ENCODE peak calls at places on chromosomes 6 and 20, in six cellular contexts. T is endothelial cell of umbilical vein, Z is A549, D is K562, Q is HepG2, J is GM12878. W is an unnamed sample.

GRCh38 chr6:111580826-111581505 is 24.7 kb downstream of the TRAF3IP2 start:
- DNase-seq in D (no peak), T (no peak), J (no peak), Q (no peak), Z (no peak), W (peak)

GRCh38 chr20:3811421-3812258 is 8.7 kb upstream of the AP5S1 start:
- DNase-seq in Q (peak), J (no peak), D (peak), T (peak), Z (peak), W (peak)

GRCh38 chr6:6730831-6731230 is 142.3 kb downstream of the LY86 start:
- DNase-seq in D (no peak), J (no peak), Q (no peak), Z (peak), T (peak), W (no peak)

GRCh38 chr6:49550413-49551125 is at the start of gene C6orf141:
- DNase-seq in D (no peak), J (no peak), T (peak), Z (peak), Q (no peak), W (no peak)

GRCh38 chr20:36441027-36441414 is 100.3 kb upstream of the MYL9 start:
- DNase-seq in T (no peak), Z (no peak), Q (no peak), J (no peak), D (no peak), W (peak)

GRCh38 chr6:151044465-151045441 is 179.3 kb downstream of the MTHFD1L start:
- DNase-seq in Q (peak), D (no peak), J (no peak), T (peak), Z (peak), W (no peak)

GRCh38 chr6:14134211-14134910 is 16.8 kb downstream of the CD83 start:
- DNase-seq in Z (no peak), Q (no peak), J (no peak), D (no peak), T (no peak), W (no peak)

GRCh38 chr6:33905081-33905609 is 101.3 kb upstream of the MLN start:
- DNase-seq in J (peak), Z (no peak), D (peak), T (no peak), Q (no peak), W (no peak)

GRCh38 chr6:148464319-148465010 is 121.8 kb downstream of the SASH1 start:
- DNase-seq in J (peak), D (peak), Z (peak), Q (peak), T (peak), W (peak)

GRCh38 chr6:54195637-54196036 is 84.4 kb downstream of the MLIP start:
- DNase-seq in T (no peak), J (no peak), D (no peak), Q (no peak), Z (no peak), W (no peak)

GRCh38 chr6:138719744-138720143 is 53.8 kb upstream of the CCDC28A start:
- DNase-seq in Q (no peak), T (no peak), J (no peak), D (no peak), Z (no peak), W (peak)
- TF ChIP-seq MYC in Q (no peak), T (no peak), J (no peak), D (no peak), Z (no peak), W (no peak)

GRCh38 chr20:49690899-49691620 is 22.6 kb downstream of the B4GALT5 start:
- DNase-seq in D (no peak), Z (peak), Q (peak), T (peak), J (no peak), W (peak)
- H3K4me3 ChIP-seq in D (no peak), Z (peak), Q (peak), T (no peak), J (no peak), W (no peak)

DNA sequence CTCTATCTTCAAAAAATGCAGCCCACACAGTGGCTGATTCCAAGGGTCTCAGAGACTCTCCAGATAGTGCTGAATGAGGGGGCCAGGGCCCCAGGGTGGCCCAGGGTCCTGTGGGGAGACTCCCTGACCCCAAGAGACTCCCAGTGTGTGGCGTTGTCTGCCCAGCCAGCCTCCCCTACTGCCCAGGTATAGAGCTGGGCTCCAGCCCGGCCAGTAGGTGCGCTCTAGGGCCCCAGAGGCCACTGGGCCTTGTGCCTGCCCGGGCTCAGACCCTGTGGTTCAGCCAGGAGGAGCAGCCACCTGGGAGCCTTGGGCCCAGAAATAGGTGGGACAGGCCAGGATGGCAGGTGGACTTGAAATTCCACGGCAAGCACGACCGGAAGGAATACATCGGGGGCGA is 30.3 kb upstream of the GATA5 start:
- DNase-seq in Z (no peak), T (no peak), Q (no peak), J (no peak), D (no peak), W (no peak)
- TF ChIP-seq CTCF in Z (no peak), T (no peak), Q (peak), J (no peak), D (no peak), W (no peak)

DNA sequence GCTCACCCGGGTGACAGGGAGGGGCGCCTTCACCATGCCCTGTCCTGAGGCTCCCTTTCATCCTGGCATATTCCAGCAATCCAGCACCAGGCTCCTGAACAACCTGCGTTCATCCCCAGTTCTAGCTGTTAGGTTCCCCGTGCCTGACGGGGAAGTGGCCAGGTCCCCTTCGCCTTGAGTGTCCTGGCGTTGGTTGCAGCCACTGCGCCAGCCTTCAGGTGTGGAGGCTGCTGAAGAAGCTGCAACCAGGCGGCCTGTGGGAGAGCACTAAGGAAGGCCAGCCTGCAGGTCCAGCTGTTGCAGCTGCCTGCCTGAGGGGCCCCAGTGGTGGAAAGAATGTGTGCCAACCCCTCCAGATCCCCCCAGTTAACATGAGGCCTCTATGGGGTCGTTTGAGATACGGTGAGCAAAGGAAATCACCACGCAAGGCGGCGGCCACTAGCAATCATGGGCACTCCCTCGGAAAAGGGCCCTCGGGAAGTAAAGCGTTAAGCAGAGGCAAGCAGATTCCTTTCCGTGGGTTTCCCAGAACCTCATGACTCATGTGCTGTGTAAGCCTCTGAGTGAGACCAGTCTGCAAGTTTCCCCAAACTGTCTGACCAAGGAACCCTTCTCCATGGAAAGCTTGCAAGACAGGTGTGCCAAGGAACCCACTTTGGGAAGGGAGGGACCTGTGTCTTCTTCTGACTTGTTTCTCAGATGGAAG is 320.8 kb downstream of the TAF4 start:
- DNase-seq in J (no peak), Q (no peak), Z (peak), D (no peak), T (no peak), W (peak)
- TF ChIP-seq MYC in J (no peak), Q (no peak), Z (no peak), D (no peak), T (no peak), W (no peak)

DNA sequence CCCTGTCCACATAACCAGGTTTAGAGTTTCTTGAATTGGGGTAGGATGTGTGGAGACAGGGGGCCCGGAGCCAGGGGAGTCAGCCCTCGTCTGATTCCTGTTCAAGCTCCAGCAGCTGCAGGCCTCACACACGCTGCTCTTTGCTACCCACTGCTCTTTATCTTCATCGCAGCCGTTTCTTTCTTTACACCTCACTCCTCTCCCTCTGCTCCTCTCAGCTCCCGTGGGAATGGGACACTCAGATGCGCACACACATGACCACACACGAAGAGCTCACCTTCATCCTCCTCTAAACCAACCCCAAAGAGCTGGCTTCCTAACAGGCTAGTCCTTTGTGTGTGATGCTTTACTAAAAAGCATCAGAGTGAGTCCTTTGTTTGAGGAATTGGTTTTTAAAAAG is 306.6 kb upstream of the CNR1 start:
- DNase-seq in D (no peak), Z (no peak), T (no peak), J (no peak), Q (no peak), W (no peak)
- H3K4me3 ChIP-seq in D (no peak), Z (no peak), T (no peak), J (no peak), Q (no peak), W (no peak)

DNA sequence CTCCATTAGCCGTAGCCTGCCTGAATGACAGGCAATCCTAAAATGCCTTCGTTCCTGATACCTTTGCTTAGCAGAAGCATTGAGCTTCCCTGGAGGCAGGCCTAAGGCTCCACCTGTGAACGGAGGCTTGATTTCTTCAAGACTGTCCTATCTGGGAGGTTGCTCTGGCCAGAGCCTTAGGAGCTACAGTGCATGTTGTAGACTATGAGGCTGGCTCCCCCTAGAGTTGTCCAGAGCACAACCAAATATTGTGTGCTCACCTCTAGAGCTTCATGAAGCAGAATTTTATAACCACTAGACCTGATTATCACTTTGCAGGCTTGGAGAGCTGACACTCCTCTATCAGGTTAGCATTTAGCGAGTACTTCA is 217.8 kb downstream of the MAFB start:
- DNase-seq in Q (no peak), T (no peak), D (no peak), J (no peak), Z (peak), W (peak)
- TF ChIP-seq CTCF in Q (peak), T (no peak), D (no peak), J (no peak), Z (no peak), W (peak)

GRCh38 chr6:107578642-107579332 is 88.9 kb downstream of the SOBP start:
- DNase-seq in J (no peak), Z (no peak), T (no peak), D (no peak), Q (no peak), W (no peak)
- TF ChIP-seq MYC in J (no peak), Z (no peak), T (no peak), D (no peak), Q (no peak), W (no peak)

W was measured in NB4.